ENCODE peak calls at places on chromosome 7, in eight cellular contexts. X is CD8-positive, alpha-beta T cell; H is cardiac muscle cell; R is AG04450; B is tibial artery; S is WERI-Rb-1; D is brain microvascular endothelial cell; O is colonic mucosa. P is an unnamed sample.

GRCh38 chr7:20327047-20327446 is 3.7 kb upstream of the ITGB8 start:
- DNase-seq in X (no peak), H (peak; percentile 51), R (no peak), B (no peak), S (no peak), D (peak; percentile 37), O (no peak), P (no peak)

GRCh38 chr7:48307041-48307714 is 135.9 kb downstream of the ABCA13 start:
- DNase-seq in X (no peak), H (no peak), R (no peak), B (no peak), S (no peak), D (no peak), O (no peak), P (no peak)

GRCh38 chr7:51082096-51082840 is 234.3 kb downstream of the COBL start:
- DNase-seq in X (no peak), H (no peak), R (no peak), B (no peak), S (no peak), D (no peak), O (no peak), P (no peak)

GRCh38 chr7:130814753-130815152 is 80.7 kb upstream of the KLF14 start:
- DNase-seq in X (no peak), H (peak; percentile 60), R (no peak), B (no peak), S (no peak), D (peak; percentile 23), O (no peak), P (peak; percentile 33)

GRCh38 chr7:129210256-129210988 is 14.4 kb upstream of the AHCYL2 start:
- DNase-seq in X (peak; percentile 73), H (peak; percentile 69), R (no peak), B (peak; percentile 78), S (peak; percentile 73), D (peak; percentile 47), O (peak; percentile 81), P (peak; percentile 95)

GRCh38 chr7:87318741-87319140 is 26.7 kb upstream of the CROT start:
- DNase-seq in X (no peak), H (no peak), R (no peak), B (no peak), S (peak; percentile 43), D (no peak), O (no peak), P (no peak)

GRCh38 chr7:25894902-25895791 is 256.9 kb upstream of the NFE2L3 start:
- DNase-seq in X (peak; percentile 63), H (peak; percentile 41), R (no peak), B (peak; percentile 63), S (peak; percentile 66), D (peak; percentile 20), O (peak; percentile 83), P (peak; percentile 76)

GRCh38 chr7:50628469-50629084 is 63.4 kb upstream of the DDC start:
- DNase-seq in X (no peak), H (no peak), R (no peak), B (no peak), S (peak; percentile 17), D (no peak), O (no peak), P (peak; percentile 88)

GRCh38 chr7:75045881-75046280 is 27.7 kb downstream of the RCC1L start:
- DNase-seq in X (no peak), H (no peak), R (no peak), B (no peak), S (peak; percentile 96), D (no peak), O (no peak), P (no peak)

GRCh38 chr7:24572421-24573007 is 738 bp upstream of the PALS2 start:
- DNase-seq in X (peak; percentile 47), H (peak; percentile 55), R (no peak), B (peak; percentile 32), S (peak; percentile 22), D (peak; percentile 18), O (peak; percentile 42), P (peak; percentile 19)

GRCh38 chr7:32507416-32507815 is 12.1 kb downstream of the AVL9 start:
- DNase-seq in X (no peak), H (peak; percentile 55), R (no peak), B (no peak), S (no peak), D (no peak), O (no peak), P (no peak)

GRCh38 chr7:135392701-135393100 is 117.2 kb downstream of the CNOT4 start:
- DNase-seq in X (no peak), H (no peak), R (no peak), B (no peak), S (no peak), D (no peak), O (no peak), P (no peak)

GRCh38 chr7:107666804-107667203 is 6.2 kb downstream of the SLC26A4 start:
- DNase-seq in X (no peak), H (no peak), R (no peak), B (no peak), S (no peak), D (no peak), O (no peak), P (no peak)
- H3K27me3 ChIP-seq in X (peaks cover 7% of the 10 kb centered on the region), H (peaks cover 77% of the 10 kb centered on the region), R (peaks cover 4% of the 10 kb centered on the region), B (no peaks in the 10 kb centered on the region), S (no peaks in the 10 kb centered on the region), D (no peaks in the 10 kb centered on the region), O (peaks cover 6% of the 10 kb centered on the region), P (peaks cover 18% of the 10 kb centered on the region)

GRCh38 chr7:39609462-39610149 is 13.8 kb upstream of the RALA start:
- DNase-seq in X (peak; percentile 40), H (no peak), R (no peak), B (no peak), S (no peak), D (no peak), O (no peak), P (peak; percentile 86)
- H3K4me3 ChIP-seq in X (peak overlapping the region; percentile 5), H (no peak overlapping the region), R (peak overlapping the region; percentile 44), B (peak overlapping the region; percentile 27), S (no peak overlapping the region), D (peak overlapping the region; percentile 44), O (peak overlapping the region; percentile 20), P (peak overlapping the region; percentile 26)

DNA sequence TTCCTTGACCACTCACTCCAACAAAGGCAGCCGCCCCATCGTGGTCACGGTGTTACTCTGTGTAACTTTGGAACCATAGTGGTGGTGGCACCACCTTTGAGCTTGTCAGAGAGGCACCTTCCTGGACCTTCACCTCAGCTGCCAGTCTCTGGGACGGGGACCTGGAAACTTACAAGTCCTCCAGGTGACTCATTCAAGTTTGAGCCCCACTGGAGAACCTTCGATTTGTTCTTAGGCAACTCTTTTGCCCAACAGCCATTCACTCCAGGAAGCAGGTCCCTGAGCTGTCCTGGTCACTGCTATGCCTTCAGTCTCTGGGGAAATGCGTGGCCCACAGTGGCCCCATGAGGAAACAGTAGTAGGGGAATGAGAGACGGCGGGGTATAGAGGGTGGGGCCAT is 17.2 kb downstream of the STX1A start:
- DNase-seq in X (no peak), H (no peak), R (no peak), B (no peak), S (no peak), D (no peak), O (no peak), P (no peak)
- H3K27me3 ChIP-seq in X (no peaks in the 10 kb centered on the region), H (no peaks in the 10 kb centered on the region), R (no peaks in the 10 kb centered on the region), B (no peaks in the 10 kb centered on the region), S (no peaks in the 10 kb centered on the region), D (no peaks in the 10 kb centered on the region), O (no peaks in the 10 kb centered on the region), P (no peaks in the 10 kb centered on the region)

DNA sequence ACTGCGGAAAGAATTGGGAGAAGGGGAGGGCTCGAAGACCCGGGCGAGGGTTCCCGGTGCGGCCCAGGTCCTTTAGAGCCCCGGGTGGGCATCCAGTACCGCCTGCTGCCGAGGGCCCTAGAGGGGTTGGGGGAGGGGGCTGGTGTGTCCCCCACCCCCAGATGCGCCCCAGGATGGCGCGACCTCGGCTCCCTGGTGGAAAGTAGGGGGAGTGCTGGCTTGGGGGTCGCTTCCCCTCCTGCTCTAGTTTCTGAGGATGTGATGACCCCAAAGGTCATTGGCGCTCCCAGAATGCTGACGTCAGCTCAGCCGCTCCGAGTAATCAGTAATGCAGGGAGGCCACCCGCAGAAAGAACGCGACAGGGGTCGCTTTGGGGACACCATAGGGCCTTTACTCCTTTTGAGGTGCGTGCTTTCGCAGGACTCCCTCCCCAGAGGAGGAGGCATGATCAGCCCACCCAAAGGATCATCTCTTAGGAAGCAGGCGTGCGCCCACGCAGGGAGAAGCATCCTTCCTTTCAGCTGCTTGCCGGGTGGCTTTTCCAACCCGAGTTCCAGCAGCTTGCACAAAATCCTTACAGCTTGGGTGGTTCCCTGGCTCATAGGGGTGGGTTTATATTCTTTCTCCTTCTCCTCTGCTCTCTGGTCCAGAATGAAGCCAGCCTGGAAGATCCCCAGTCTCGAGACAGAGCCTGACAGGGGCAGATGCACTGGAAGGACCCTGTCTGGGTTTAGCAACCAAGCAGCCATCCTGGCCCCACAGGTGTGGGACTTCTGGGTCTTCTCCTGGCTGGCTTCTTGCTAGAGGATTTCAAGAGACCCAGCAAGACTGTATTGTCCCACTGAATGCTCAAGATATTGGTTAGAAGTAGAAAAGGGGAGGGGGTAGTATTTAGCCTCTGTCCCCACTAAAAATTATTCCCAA is 1.3 kb upstream of the PRKAG2 start:
- DNase-seq in X (no peak), H (no peak), R (no peak), B (no peak), S (no peak), D (no peak), O (peak; percentile 48), P (peak; percentile 70)
- H3K4me3 ChIP-seq in X (peak overlapping the region; percentile 71), H (peak overlapping the region; percentile 49), R (no peak overlapping the region), B (peak overlapping the region; percentile 88), S (no peak overlapping the region), D (no peak overlapping the region), O (peak overlapping the region; percentile 71), P (peak overlapping the region; percentile 74)

DNA sequence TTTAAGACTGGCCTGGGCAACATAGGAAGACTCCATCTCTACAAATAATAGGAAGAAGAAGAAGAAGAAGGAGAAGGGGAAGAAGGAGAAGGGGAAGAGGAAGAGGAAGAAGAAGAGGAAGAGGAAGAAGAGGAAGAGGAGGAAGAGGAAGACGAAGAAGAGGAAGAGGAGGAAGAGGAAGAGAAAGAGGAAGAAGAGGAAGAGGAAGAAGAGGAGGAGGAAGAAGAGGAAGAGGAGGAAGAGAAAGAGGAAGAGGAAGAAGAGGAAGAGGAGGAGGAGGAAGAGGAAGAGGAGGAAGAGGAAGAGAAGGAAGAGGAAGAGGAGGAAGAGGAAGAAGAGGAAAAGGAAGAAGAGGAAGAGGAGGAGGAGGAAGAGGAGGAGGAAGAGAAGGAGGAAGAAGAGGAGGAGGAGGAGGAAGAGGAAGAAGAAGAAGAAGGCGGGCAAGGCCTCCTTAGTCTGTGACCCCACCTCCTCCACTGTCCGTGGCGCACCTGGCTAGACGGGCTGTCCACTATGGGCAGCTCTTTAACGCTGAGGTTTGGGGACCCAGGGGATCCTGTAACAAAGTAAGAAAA is 28.8 kb upstream of the ZFAND2A start:
- DNase-seq in X (no peak), H (no peak), R (no peak), B (no peak), S (no peak), D (no peak), O (no peak), P (no peak)
- H3K27me3 ChIP-seq in X (no peaks in the 10 kb centered on the region), H (peaks cover 21% of the 10 kb centered on the region), R (peaks cover 9% of the 10 kb centered on the region), B (no peaks in the 10 kb centered on the region), S (no peaks in the 10 kb centered on the region), D (peaks cover 3% of the 10 kb centered on the region), O (peaks cover 6% of the 10 kb centered on the region), P (no peaks in the 10 kb centered on the region)

GRCh38 chr7:132604090-132604489 is 27.8 kb upstream of the PLXNA4 start:
- DNase-seq in X (no peak), H (no peak), R (no peak), B (no peak), S (no peak), D (no peak), O (no peak), P (no peak)
- H3K4me3 ChIP-seq in X (no peak overlapping the region), H (no peak overlapping the region), R (no peak overlapping the region), B (no peak overlapping the region), S (no peak overlapping the region), D (no peak overlapping the region), O (no peak overlapping the region), P (no peak overlapping the region)

P was measured in H7.